ENCODE peak calls at places on chromosomes 4 and X, in six cellular contexts. P is lower lobe of right lung, L is aorta, I is ovary, V is upper lobe of left lung, B is Peyer's patch. K is an unnamed sample.

GRCh38 chr4:123110147-123110546 is 187.8 kb upstream of the NUDT6 start:
- DNase-seq in L (no peak), I (no peak), P (no peak), B (no peak), V (no peak), K (no peak)

GRCh38 chrX:16290997-16291396 is 123.7 kb downstream of the MAGEB17 start:
- DNase-seq in I (no peak), P (no peak), B (no peak), V (no peak), L (no peak), K (no peak)

GRCh38 chrX:150769408-150769807 is 76.2 kb downstream of the MTMR1 start:
- DNase-seq in P (no peak), L (no peak), I (no peak), B (no peak), V (no peak), K (no peak)

GRCh38 chr4:102981005-102981404 is 38.5 kb downstream of the SLC9B1 start:
- DNase-seq in L (no peak), P (no peak), V (no peak), B (no peak), I (no peak), K (no peak)

GRCh38 chr4:16256343-16256742 is 30.1 kb upstream of the TAPT1 start:
- DNase-seq in L (no peak), I (no peak), B (no peak), P (no peak), V (peak; percentile 43), K (no peak)

GRCh38 chr4:148434075-148434773 is 8.0 kb downstream of the NR3C2 start:
- DNase-seq in B (no peak), I (no peak), P (no peak), L (no peak), V (no peak), K (peak; percentile 79)

GRCh38 chrX:125333583-125333982 is 13.9 kb downstream of the TEX13C start:
- DNase-seq in B (no peak), P (no peak), V (no peak), L (no peak), I (no peak), K (no peak)

GRCh38 chrX:9935436-9935835 is 31.7 kb upstream of the CLDN34 start:
- DNase-seq in B (no peak), L (no peak), P (no peak), I (no peak), V (no peak), K (no peak)

GRCh38 chr4:80448056-80448455 is 112.5 kb downstream of the CFAP299 start:
- DNase-seq in P (no peak), V (no peak), I (no peak), B (no peak), L (no peak), K (no peak)

GRCh38 chrX:26915064-26915463 is 548.1 kb downstream of the PPP4R3C start:
- DNase-seq in L (no peak), V (no peak), B (no peak), P (no peak), I (no peak), K (no peak)

GRCh38 chr4:123110685-123111084 is 188.3 kb upstream of the NUDT6 start:
- DNase-seq in P (no peak), B (no peak), L (no peak), V (no peak), I (no peak), K (no peak)

GRCh38 chr4:4919926-4920325 is 60.5 kb downstream of the MSX1 start:
- DNase-seq in I (no peak), V (peak; percentile 80), L (peak; percentile 82), B (no peak), P (no peak), K (no peak)

GRCh38 chr4:122706511-122706910 is 26.0 kb upstream of the BBS12 start:
- DNase-seq in L (no peak), I (no peak), B (no peak), V (no peak), P (no peak), K (no peak)

GRCh38 chr4:37978509-37978908 is 18.3 kb downstream of the PTTG2 start:
- DNase-seq in I (no peak), B (no peak), V (no peak), P (no peak), L (no peak), K (no peak)

GRCh38 chr4:155608231-155608885 is 58.3 kb upstream of the GUCY1A1 start:
- DNase-seq in I (no peak), V (no peak), L (no peak), P (no peak), B (no peak), K (no peak)

GRCh38 chr4:3257691-3258482 is 8.9 kb downstream of the MSANTD1 start:
- DNase-seq in L (peak; percentile 60), B (peak; percentile 50), V (peak; percentile 50), P (no peak), I (no peak), K (no peak)

GRCh38 chr4:146335763-146336412 is 121.5 kb downstream of the REELD1 start:
- DNase-seq in B (no peak), V (no peak), L (no peak), I (no peak), P (no peak), K (peak; percentile 64)

GRCh38 chr4:146333187-146333894 is 119.0 kb downstream of the REELD1 start:
- DNase-seq in P (no peak), I (no peak), B (no peak), L (no peak), V (no peak), K (peak; percentile 35)

GRCh38 chr4:146336413-146336807 is 122.1 kb downstream of the REELD1 start:
- DNase-seq in L (no peak), P (no peak), I (no peak), B (no peak), V (no peak), K (no peak)

GRCh38 chr4:146334862-146335449 is 120.6 kb downstream of the REELD1 start:
- DNase-seq in P (no peak), L (no peak), V (no peak), I (no peak), B (no peak), K (no peak)

GRCh38 chr4:146333895-146334262 is 119.5 kb downstream of the REELD1 start:
- DNase-seq in I (no peak), P (no peak), V (no peak), B (no peak), L (no peak), K (no peak)
- H3K4me3 ChIP-seq in I (no peak overlapping the region), P (no peak overlapping the region), V (no peak overlapping the region), B (no peak overlapping the region), L (no peak overlapping the region), K (no peak overlapping the region)

DNA sequence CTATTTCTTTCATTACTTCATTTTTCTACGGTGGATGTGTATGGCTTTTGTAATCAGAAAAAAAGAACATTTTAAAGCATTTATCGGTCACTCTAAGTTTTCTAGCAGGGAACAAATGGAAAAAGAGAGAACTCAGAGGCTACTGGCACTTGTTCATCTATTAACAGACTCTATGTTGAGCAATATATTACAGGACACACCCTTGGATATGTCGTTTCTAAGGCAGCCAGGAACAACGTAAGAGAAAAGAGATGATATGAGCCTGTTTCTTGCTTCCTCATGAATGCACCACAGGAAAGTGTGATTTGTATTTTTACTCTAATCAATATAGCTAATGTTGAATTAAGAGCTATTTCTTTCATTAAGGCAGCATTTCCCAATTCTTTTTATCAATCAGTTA is 13.2 kb downstream of the RAB9B start:
- DNase-seq in L (no peak), V (no peak), B (no peak), I (no peak), P (no peak), K (peak; percentile 44)
- H3K27ac ChIP-seq in L (no peak overlapping the region), V (no peak overlapping the region), B (no peak overlapping the region), I (no peak overlapping the region), P (no peak overlapping the region), K (no peak overlapping the region)

GRCh38 chr4:76764251-76764650 is 133.7 kb downstream of the SOWAHB start:
- DNase-seq in B (no peak), P (no peak), L (no peak), I (no peak), V (no peak), K (no peak)

GRCh38 chr4:76765473-76766183 is 132.3 kb downstream of the SOWAHB start:
- DNase-seq in P (no peak), V (no peak), I (no peak), L (no peak), B (no peak), K (no peak)

GRCh38 chr4:76758996-76759395 is 138.9 kb downstream of the SOWAHB start:
- DNase-seq in L (no peak), I (no peak), P (no peak), V (no peak), B (no peak), K (no peak)

GRCh38 chr4:76760214-76760613 is 137.7 kb downstream of the SOWAHB start:
- DNase-seq in B (no peak), V (no peak), P (no peak), L (no peak), I (no peak), K (no peak)

DNA sequence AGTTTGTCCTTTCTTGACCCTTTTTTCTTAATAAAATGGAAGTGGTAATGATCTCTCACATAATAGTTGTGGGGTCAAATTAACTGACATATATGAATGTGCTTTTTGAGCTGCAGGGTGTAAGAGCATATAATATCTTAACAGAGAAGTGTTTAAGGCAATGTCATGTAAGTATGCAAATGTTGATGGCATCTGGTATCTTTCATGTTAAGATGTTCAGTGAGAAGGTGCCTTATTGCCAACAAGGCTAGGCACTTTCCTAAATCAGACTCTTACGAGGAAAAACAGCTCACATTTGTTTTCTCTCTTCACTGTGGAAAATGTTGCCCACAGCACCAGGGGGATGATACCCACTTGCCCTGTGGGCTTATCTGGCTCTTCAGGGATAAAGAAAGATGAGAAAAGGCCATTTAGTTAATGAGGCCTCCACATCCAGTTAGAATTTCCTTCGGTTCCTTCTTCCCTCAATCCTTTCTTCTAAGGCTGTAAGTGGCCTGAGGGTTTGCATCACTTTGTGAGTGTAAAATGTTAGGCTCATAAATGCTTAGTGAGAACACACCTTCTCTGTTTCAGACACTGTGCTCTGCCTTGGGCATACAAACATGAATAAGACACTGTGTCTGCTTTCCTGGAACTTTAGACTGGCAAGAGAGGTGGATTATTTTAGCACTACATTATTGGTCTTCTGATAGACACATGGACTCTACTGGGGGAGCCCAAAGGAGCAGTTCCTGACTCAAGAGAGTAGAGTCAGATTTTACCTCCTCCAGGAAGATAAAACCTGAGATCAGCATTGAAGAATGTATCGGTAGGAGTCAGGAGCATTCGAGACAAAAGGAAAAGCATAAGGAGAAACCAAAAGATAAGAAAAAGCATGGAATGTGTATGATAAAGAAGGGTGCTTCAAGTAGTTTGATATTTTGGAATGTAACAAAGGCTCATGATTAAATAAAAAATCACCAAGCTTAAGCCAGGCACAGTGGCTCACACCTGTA is 135.5 kb downstream of the SOWAHB start:
- DNase-seq in B (no peak), I (no peak), V (no peak), P (no peak), L (no peak), K (no peak)
- H3K36me3 ChIP-seq in B (no peaks in the 10 kb centered on the region), I (no peaks in the 10 kb centered on the region), V (peaks cover 3% of the 10 kb centered on the region), P (peaks cover 20% of the 10 kb centered on the region), L (peaks cover 4% of the 10 kb centered on the region), K (peaks cover 2% of the 10 kb centered on the region)

GRCh38 chrX:153829799-153830631 is at the start of gene PDZD4:
- DNase-seq in L (peak; percentile 70), V (peak; percentile 70), P (no peak), B (no peak), I (no peak), K (no peak)

GRCh38 chrX:153828723-153829548 is 1.4 kb downstream of the PDZD4 start:
- DNase-seq in V (peak; percentile 34), B (no peak), I (no peak), L (peak; percentile 75), P (no peak), K (no peak)

GRCh38 chrX:153828308-153828707 is 2.0 kb downstream of the PDZD4 start:
- DNase-seq in I (no peak), B (no peak), P (no peak), V (no peak), L (peak; percentile 63), K (no peak)

GRCh38 chrX:153830632-153831434 is 489 bp upstream of the PDZD4 start:
- DNase-seq in V (peak; percentile 58), I (no peak), L (no peak), P (no peak), B (no peak), K (no peak)

GRCh38 chrX:153829549-153829798 is 870 bp downstream of the PDZD4 start:
- DNase-seq in V (peak; percentile 56), L (peak; percentile 77), B (no peak), I (no peak), P (no peak), K (no peak)
- H3K4me3 ChIP-seq in V (peak overlapping the region; percentile 48), L (peak overlapping the region; percentile 7), B (peak overlapping the region; percentile 45), I (peak overlapping the region; percentile 28), P (peak overlapping the region; percentile 43), K (peak overlapping the region; percentile 40)

K was measured in small intestine.